ENCODE peak calls at places on chromosomes 1 and 21, in nine cellular contexts. Y, I, B, Q, H, D, X, K and L are unnamed samples.

GRCh38 chr1:67573481-67573880 is 111.5 kb upstream of the GADD45A start:
- DNase-seq in B (no peak), I (no peak), X (no peak), D (no peak), Q (no peak), H (no peak), Y (no peak), K (no peak), L (no peak)

GRCh38 chr1:12052997-12053686 is 10.0 kb upstream of the TNFRSF8 start:
- DNase-seq in I (no peak), B (no peak), H (no peak), K (no peak), X (peak), Q (no peak), D (no peak), Y (peak), L (peak)

GRCh38 chr1:44417351-44418021 is 12.4 kb downstream of the RNF220 start:
- DNase-seq in D (peak), B (no peak), I (peak), Y (peak), Q (peak), K (no peak), H (no peak), X (no peak), L (no peak)

GRCh38 chr1:150613061-150613920 is 16.1 kb downstream of the ENSA start:
- DNase-seq in I (no peak), H (peak), Q (no peak), D (peak), B (peak), X (no peak), K (no peak), Y (peak), L (no peak)

GRCh38 chr1:168135116-168135981 is 1.4 kb downstream of the GPR161 start:
- DNase-seq in B (no peak), Q (peak), I (no peak), X (no peak), Y (no peak), K (no peak), H (peak), D (no peak), L (no peak)

GRCh38 chr1:246765521-246765920 is 41.3 kb downstream of the SCCPDH start:
- DNase-seq in K (no peak), Q (no peak), X (no peak), I (no peak), Y (no peak), B (no peak), D (no peak), H (no peak), L (no peak)

GRCh38 chr21:41095983-41096382 is 72.0 kb upstream of the BACE2 start:
- DNase-seq in D (no peak), B (no peak), X (no peak), K (no peak), I (no peak), Q (no peak), Y (peak), H (no peak), L (no peak)

GRCh38 chr1:225999912-226000337 is 782 bp upstream of the SDE2 start:
- DNase-seq in H (no peak), B (no peak), Q (no peak), Y (no peak), I (no peak), X (no peak), K (no peak), D (peak), L (no peak)

GRCh38 chr21:38987551-38988210 is 182.0 kb downstream of the ETS2 start:
- DNase-seq in Q (no peak), K (no peak), X (no peak), I (no peak), D (no peak), Y (no peak), B (no peak), H (no peak), L (no peak)

GRCh38 chr1:184030433-184031126 is 6.9 kb downstream of the COLGALT2 start:
- DNase-seq in H (peak), K (no peak), Q (no peak), X (no peak), I (no peak), Y (no peak), D (no peak), B (no peak), L (no peak)

GRCh38 chr21:44006017-44006624 is 6.0 kb upstream of the TRAPPC10 start:
- DNase-seq in H (peak), D (no peak), B (no peak), X (no peak), I (no peak), Y (peak), K (no peak), Q (no peak), L (no peak)

GRCh38 chr1:77900687-77901293 is 12.4 kb downstream of the NEXN start:
- DNase-seq in D (no peak), Q (peak), I (peak), H (peak), B (no peak), X (no peak), K (no peak), Y (no peak), L (no peak)

GRCh38 chr1:58659516-58659915 is 40.3 kb downstream of the MYSM1 start:
- DNase-seq in I (no peak), Q (no peak), H (no peak), D (no peak), Y (no peak), X (no peak), B (no peak), K (no peak), L (no peak)

GRCh38 chr21:42666918-42667317 is 13.5 kb downstream of the PDE9A start:
- DNase-seq in Y (no peak), K (no peak), H (no peak), D (no peak), Q (no peak), X (peak), B (no peak), I (no peak), L (no peak)

GRCh38 chr1:212315907-212316306 is 30.7 kb downstream of the PPP2R5A start:
- DNase-seq in B (no peak), H (peak), D (no peak), Q (peak), K (no peak), X (no peak), I (no peak), Y (no peak), L (no peak)

GRCh38 chr1:47388548-47389238 is 27.4 kb upstream of the FOXE3 start:
- DNase-seq in I (peak), K (no peak), X (no peak), Q (peak), D (no peak), B (peak), Y (peak), H (peak), L (peak)

GRCh38 chr1:4596486-4596885 is 57.9 kb upstream of the AJAP1 start:
- DNase-seq in Y (no peak), I (no peak), Q (no peak), B (no peak), K (no peak), H (no peak), D (no peak), X (no peak), L (no peak)

GRCh38 chr1:172125250-172125649 is 284.0 kb downstream of the DNM3 start:
- DNase-seq in D (no peak), H (no peak), Y (no peak), B (no peak), Q (no peak), X (no peak), I (no peak), K (no peak), L (no peak)

GRCh38 chr1:116817582-116818064 is 63.4 kb downstream of the CD2 start:
- DNase-seq in D (peak), H (peak), B (peak), K (peak), Q (peak), X (no peak), Y (no peak), I (peak), L (no peak)

GRCh38 chr1:179095377-179095776 is 13.5 kb downstream of the TOR3A start:
- DNase-seq in Q (no peak), K (no peak), D (no peak), Y (no peak), I (no peak), B (no peak), H (no peak), X (no peak), L (no peak)

GRCh38 chr1:88976235-88976634 is 16.2 kb downstream of the KYAT3 start:
- DNase-seq in B (no peak), D (no peak), Y (no peak), I (no peak), H (no peak), X (no peak), Q (no peak), K (no peak), L (no peak)

GRCh38 chr1:70256664-70257063 is 35.5 kb downstream of the SRSF11 start:
- DNase-seq in H (no peak), Y (no peak), Q (no peak), X (no peak), D (no peak), B (no peak), I (no peak), K (no peak), L (no peak)

GRCh38 chr1:58545591-58546519 is 671 bp downstream of the OMA1 start:
- DNase-seq in K (peak), D (peak), H (peak), I (peak), B (peak), X (peak), Q (peak), Y (peak), L (peak)

GRCh38 chr1:119347858-119348257 is 20.7 kb upstream of the HAO2 start:
- DNase-seq in D (no peak), X (no peak), I (no peak), K (no peak), B (no peak), H (no peak), Y (no peak), Q (no peak), L (no peak)

GRCh38 chr1:4161271-4162006 is 261.4 kb upstream of the C1orf174 start:
- DNase-seq in D (no peak), X (no peak), H (no peak), Q (peak), B (no peak), I (no peak), K (no peak), Y (no peak), L (no peak)

GRCh38 chr1:208207388-208208131 is 36.6 kb downstream of the PLXNA2 start:
- DNase-seq in Y (peak), H (no peak), I (no peak), Q (no peak), K (no peak), B (no peak), D (no peak), X (no peak), L (no peak)

GRCh38 chr1:45622267-45622890 is 1.5 kb downstream of the CCDC17 start:
- DNase-seq in I (no peak), X (no peak), K (no peak), H (no peak), B (no peak), D (no peak), Y (no peak), Q (peak), L (no peak)

GRCh38 chr1:146039844-146040194 is 18.3 kb upstream of the HJV start:
- DNase-seq in B (no peak), H (peak), I (no peak), Q (no peak), D (no peak), Y (no peak), X (no peak), K (no peak), L (no peak)